ENCODE peak calls at places on chromosomes 1 and 21, in four cellular contexts. Q is ACHN, D is ELF-1, J is NB4. A is an unnamed sample.

GRCh38 chr1:109198043-109198695 is 15.5 kb upstream of the SARS1 start:
- DNase-seq in Q (peak; percentile 69), D (no peak), J (no peak), A (peak; percentile 8)

GRCh38 chr1:171844381-171844780 is 3.1 kb downstream of the DNM3 start:
- DNase-seq in D (no peak), J (no peak), Q (no peak), A (no peak)

GRCh38 chr1:22500058-22500457 is 48.4 kb downstream of the ZBTB40 start:
- DNase-seq in J (no peak), D (no peak), Q (no peak), A (no peak)

GRCh38 chr1:201539561-201540404 is 856 bp downstream of the NAV1 start:
- DNase-seq in Q (peak; percentile 61), J (no peak), D (peak; percentile 57), A (no peak)

GRCh38 chr1:38084700-38085099 is 38.1 kb upstream of the POU3F1 start:
- DNase-seq in D (no peak), Q (no peak), J (no peak), A (no peak)

GRCh38 chr21:38303300-38303699 is 46.5 kb downstream of the KCNJ15 start:
- DNase-seq in J (no peak), D (no peak), Q (peak; percentile 69), A (no peak)

GRCh38 chr1:41103761-41104160 is 82.2 kb upstream of the SLFNL1 start:
- DNase-seq in Q (no peak), J (peak; percentile 8), D (no peak), A (no peak)

GRCh38 chr1:32964461-32965250 is at the start of gene RNF19B:
- DNase-seq in D (peak; percentile 97), J (peak; percentile 96), Q (peak; percentile 92), A (peak; percentile 90)

GRCh38 chr1:245735831-245736530 is 581.2 kb downstream of the KIF26B start:
- DNase-seq in J (no peak), Q (no peak), D (no peak), A (no peak)

GRCh38 chr21:33212159-33212851 is 17.4 kb upstream of the IFNAR2 start:
- DNase-seq in J (peak; percentile 72), D (peak; percentile 10), Q (no peak), A (no peak)

GRCh38 chr1:45995298-45995697 is 137.1 kb downstream of the PIK3R3 start:
- DNase-seq in J (no peak), D (no peak), Q (no peak), A (no peak)

GRCh38 chr1:182493063-182493462 is 43.1 kb downstream of the RGSL1 start:
- DNase-seq in D (no peak), J (peak; percentile 66), Q (no peak), A (no peak)

GRCh38 chr1:143735764-143736461 is 235.9 kb downstream of the FAM72C start:
- DNase-seq in J (peak; percentile 35), Q (peak; percentile 63), D (peak; percentile 66), A (no peak)

GRCh38 chr1:5269901-5270300 is 615.5 kb downstream of the AJAP1 start:
- DNase-seq in J (no peak), D (no peak), Q (no peak), A (no peak)

GRCh38 chr1:28193701-28194161 is 17.2 kb upstream of the PTAFR start:
- DNase-seq in D (peak; percentile 46), J (no peak), Q (no peak), A (no peak)

GRCh38 chr1:113101588-113101987 is 28.6 kb downstream of the LRIG2 start:
- DNase-seq in Q (no peak), J (no peak), D (no peak), A (peak; percentile 7)

GRCh38 chr1:245997471-245998258 is 509.4 kb downstream of the SMYD3 start:
- DNase-seq in D (peak; percentile 29), J (no peak), Q (peak; percentile 26), A (no peak)

GRCh38 chr21:39774252-39774651 is 29.3 kb downstream of the IGSF5 start:
- DNase-seq in D (no peak), Q (no peak), J (no peak), A (no peak)

GRCh38 chr1:67377253-67377652 is 52.9 kb downstream of the SERBP1 start:
- DNase-seq in D (no peak), J (no peak), Q (no peak), A (no peak)

GRCh38 chr1:36523230-36523495 is 40.5 kb upstream of the CSF3R start:
- DNase-seq in D (no peak), J (no peak), Q (no peak), A (no peak)

GRCh38 chr21:41133896-41134522 is 34.0 kb upstream of the BACE2 start:
- DNase-seq in J (peak; percentile 36), D (peak; percentile 24), Q (peak; percentile 50), A (peak; percentile 37)

GRCh38 chr1:70042090-70042716 is 163.2 kb downstream of the LRRC40 start:
- DNase-seq in Q (no peak), J (peak; percentile 49), D (no peak), A (no peak)

GRCh38 chr1:108829498-108829916 is 27.4 kb downstream of the AKNAD1 start:
- DNase-seq in J (no peak), D (no peak), Q (no peak), A (peak; percentile 28)

GRCh38 chr1:169676001-169676400 is 35.4 kb downstream of the SELL start:
- DNase-seq in D (no peak), J (no peak), Q (no peak), A (no peak)

A was measured in NCI-H460.